ENCODE peak calls at places on chromosomes 4 and X, in six cellular contexts. Y is IMR-90, J is hepatocyte, L is PC-9, E is mesenchymal stem cell, H is PC-3. V is an unnamed sample.

GRCh38 chr4:105198541-105198940 is 51.9 kb downstream of the TET2 start:
- DNase-seq in Y (no peak), J (no peak), L (no peak), E (no peak), H (no peak), V (no peak)

GRCh38 chr4:133152801-133153526 is 3.9 kb downstream of the PCDH10 start:
- DNase-seq in Y (no peak), J (peak), L (no peak), E (peak), H (no peak), V (peak)

GRCh38 chrX:105017641-105018040 is 202.9 kb downstream of the TEX13A start:
- DNase-seq in Y (no peak), J (no peak), L (no peak), E (no peak), H (peak), V (no peak)

GRCh38 chr4:57501715-57502114 is 391.5 kb upstream of the IGFBP7 start:
- DNase-seq in Y (peak), J (peak), L (no peak), E (peak), H (peak), V (peak)

GRCh38 chr4:11622961-11623725 is 194.4 kb upstream of the HS3ST1 start:
- DNase-seq in Y (no peak), J (no peak), L (no peak), E (no peak), H (peak), V (no peak)

GRCh38 chr4:119025916-119026661 is 109.5 kb upstream of the MYOZ2 start:
- DNase-seq in Y (peak), J (peak), L (peak), E (peak), H (peak), V (no peak)

GRCh38 chr4:140568507-140569306 is at the start of gene UCP1:
- DNase-seq in Y (no peak), J (peak), L (no peak), E (peak), H (no peak), V (peak)

GRCh38 chr4:55906323-55906722 is 42.4 kb upstream of the CEP135 start:
- DNase-seq in Y (no peak), J (no peak), L (no peak), E (no peak), H (no peak), V (no peak)

GRCh38 chrX:108541286-108541685 is 101.6 kb downstream of the COL4A5 start:
- DNase-seq in Y (no peak), J (no peak), L (no peak), E (no peak), H (no peak), V (peak)

GRCh38 chrX:49884290-49884862 is 5.1 kb downstream of the USP27X start:
- DNase-seq in Y (peak), J (peak), L (peak), E (peak), H (peak), V (peak)

GRCh38 chr4:185305979-185306442 is 89.7 kb downstream of the LRP2BP start:
- DNase-seq in Y (peak), J (no peak), L (peak), E (peak), H (peak), V (peak)

GRCh38 chr4:178632415-178632814 is 1190.2 kb upstream of the AGA start:
- DNase-seq in Y (no peak), J (no peak), L (no peak), E (peak), H (peak), V (no peak)

GRCh38 chrX:133325422-133325821 is 89.9 kb downstream of the GPC4 start:
- DNase-seq in Y (no peak), J (no peak), L (peak), E (no peak), H (peak), V (no peak)

GRCh38 chr4:82792912-82793649 is 5.5 kb downstream of the SCD5 start:
- DNase-seq in Y (peak), J (no peak), L (no peak), E (no peak), H (no peak), V (no peak)

GRCh38 chr4:147638942-147639341 is 21.7 kb downstream of the TMEM184C start:
- DNase-seq in Y (peak), J (no peak), L (no peak), E (no peak), H (no peak), V (no peak)

GRCh38 chr4:124943145-124943889 is 230.8 kb upstream of the ANKRD50 start:
- DNase-seq in Y (no peak), J (no peak), L (peak), E (no peak), H (peak), V (no peak)

GRCh38 chrX:99752776-99753175 is 657.3 kb downstream of the PCDH19 start:
- DNase-seq in Y (no peak), J (no peak), L (no peak), E (no peak), H (no peak), V (no peak)

GRCh38 chrX:134599173-134599914 is 58.9 kb downstream of the PLAC1 start:
- DNase-seq in Y (peak), J (no peak), L (no peak), E (peak), H (no peak), V (no peak)

GRCh38 chr4:24892778-24893177 is 20.1 kb downstream of the CCDC149 start:
- DNase-seq in Y (no peak), J (no peak), L (no peak), E (no peak), H (no peak), V (peak)

GRCh38 chr4:152983221-152983620 is 47.1 kb downstream of the FHDC1 start:
- DNase-seq in Y (no peak), J (no peak), L (no peak), E (no peak), H (no peak), V (peak)

GRCh38 chr4:176635372-176636261 is 157.1 kb downstream of the VEGFC start:
- DNase-seq in Y (peak), J (peak), L (peak), E (peak), H (peak), V (no peak)

GRCh38 chr4:103786014-103786413 is 66.2 kb upstream of the TACR3 start:
- DNase-seq in Y (no peak), J (peak), L (peak), E (peak), H (peak), V (peak)

GRCh38 chr4:57369446-57369845 is 259.3 kb upstream of the IGFBP7 start:
- DNase-seq in Y (no peak), J (no peak), L (no peak), E (no peak), H (no peak), V (no peak)

GRCh38 chrX:153460826-153461225 is 9.6 kb downstream of the HAUS7 start:
- DNase-seq in Y (peak), J (peak), L (no peak), E (peak), H (peak), V (peak)

GRCh38 chr4:114599231-114600065 is 841 bp downstream of the UGT8 start:
- DNase-seq in Y (no peak), J (peak), L (no peak), E (peak), H (no peak), V (peak)

GRCh38 chrX:115259238-115259875 is 25.5 kb upstream of the LRCH2 start:
- DNase-seq in Y (no peak), J (peak), L (peak), E (peak), H (no peak), V (no peak)

GRCh38 chrX:17697191-17697590 is 40.1 kb upstream of the SCML1 start:
- DNase-seq in Y (peak), J (no peak), L (peak), E (peak), H (peak), V (no peak)

GRCh38 chrX:80578518-80579105 is 158.4 kb downstream of the TENT5D start:
- DNase-seq in Y (peak), J (peak), L (no peak), E (peak), H (peak), V (peak)

GRCh38 chrX:23478056-23478455 is 143.4 kb downstream of the PTCHD1 start:
- DNase-seq in Y (no peak), J (no peak), L (no peak), E (no peak), H (peak), V (no peak)

GRCh38 chr4:168856312-168856711 is 153.7 kb downstream of the CBR4 start:
- DNase-seq in Y (peak), J (no peak), L (no peak), E (peak), H (peak), V (no peak)

GRCh38 chr4:186104114-186104894 is at the start of gene FAM149A:
- DNase-seq in Y (no peak), J (peak), L (no peak), E (no peak), H (no peak), V (peak)

GRCh38 chr4:56745082-56745481 is 64.0 kb upstream of the HOPX start:
- DNase-seq in Y (no peak), J (no peak), L (no peak), E (no peak), H (no peak), V (no peak)

GRCh38 chrX:148540114-148540513 is 39.7 kb downstream of the AFF2 start:
- DNase-seq in Y (no peak), J (no peak), L (no peak), E (no peak), H (no peak), V (no peak)

GRCh38 chrX:152832520-152832919 is 1.7 kb downstream of the NSDHL start:
- DNase-seq in Y (no peak), J (no peak), L (no peak), E (no peak), H (no peak), V (no peak)

GRCh38 chr4:76622717-76623116 is 187.7 kb downstream of the SHROOM3 start:
- DNase-seq in Y (no peak), J (no peak), L (no peak), E (peak), H (peak), V (no peak)
- H3K4me2 ChIP-seq in Y (no peak), J (peak), L (peak), E (no peak), H (peak), V (no peak)

GRCh38 chr4:108416831-108417230 is 203.5 kb upstream of the RPL34 start:
- DNase-seq in Y (no peak), J (no peak), L (no peak), E (no peak), H (no peak), V (no peak)
- H3K4me2 ChIP-seq in Y (no peak), J (no peak), L (no peak), E (no peak), H (no peak), V (no peak)

DNA sequence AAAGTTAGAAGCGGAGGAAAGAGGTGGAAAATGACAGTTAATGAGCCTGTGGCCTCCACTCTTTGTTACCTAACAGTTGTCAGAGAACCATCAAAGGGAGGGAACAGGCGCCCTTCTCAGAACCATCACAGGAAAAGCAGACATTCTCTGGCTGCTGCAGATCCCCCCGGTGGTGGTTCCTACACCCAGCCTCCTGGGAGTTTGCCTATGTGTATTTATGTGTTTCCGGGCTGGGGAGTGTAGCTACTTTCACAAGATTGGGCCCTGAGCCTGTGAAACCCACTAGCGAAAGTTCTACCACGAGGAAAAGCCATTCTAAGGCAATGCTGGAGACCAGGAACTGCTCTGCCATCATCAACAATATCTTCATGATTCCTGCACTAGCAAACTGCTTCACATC is 52.7 kb upstream of the BCOR start:
- DNase-seq in Y (no peak), J (no peak), L (no peak), E (peak), H (peak), V (peak)
- H3K4me2 ChIP-seq in Y (no peak), J (no peak), L (no peak), E (no peak), H (no peak), V (peak)

GRCh38 chr4:7955393-7955792 is 15.7 kb upstream of the AFAP1 start:
- DNase-seq in Y (no peak), J (no peak), L (no peak), E (no peak), H (no peak), V (no peak)

GRCh38 chr4:7950301-7951092 is 10.8 kb upstream of the AFAP1 start:
- DNase-seq in Y (no peak), J (no peak), L (no peak), E (no peak), H (no peak), V (no peak)

GRCh38 chr4:7956306-7957112 is 16.8 kb upstream of the AFAP1 start:
- DNase-seq in Y (peak), J (no peak), L (peak), E (peak), H (peak), V (no peak)

GRCh38 chr4:7949759-7950158 is 10.1 kb upstream of the AFAP1 start:
- DNase-seq in Y (no peak), J (no peak), L (no peak), E (no peak), H (no peak), V (no peak)

GRCh38 chr4:7952615-7953014 is 13.0 kb upstream of the AFAP1 start:
- DNase-seq in Y (no peak), J (no peak), L (no peak), E (no peak), H (no peak), V (no peak)
- H3K4me2 ChIP-seq in Y (no peak), J (no peak), L (no peak), E (no peak), H (no peak), V (no peak)

GRCh38 chr4:5993063-5993745 is 25.0 kb downstream of the C4orf50 start:
- DNase-seq in Y (no peak), J (no peak), L (no peak), E (no peak), H (no peak), V (no peak)
- H3K4me2 ChIP-seq in Y (no peak), J (no peak), L (no peak), E (no peak), H (no peak), V (no peak)

GRCh38 chr4:106868381-106869035 is 167.6 kb downstream of the DKK2 start:
- DNase-seq in Y (no peak), J (no peak), L (no peak), E (peak), H (peak), V (no peak)

GRCh38 chr4:106869551-106869950 is 166.6 kb downstream of the DKK2 start:
- DNase-seq in Y (no peak), J (no peak), L (no peak), E (peak), H (no peak), V (no peak)

DNA sequence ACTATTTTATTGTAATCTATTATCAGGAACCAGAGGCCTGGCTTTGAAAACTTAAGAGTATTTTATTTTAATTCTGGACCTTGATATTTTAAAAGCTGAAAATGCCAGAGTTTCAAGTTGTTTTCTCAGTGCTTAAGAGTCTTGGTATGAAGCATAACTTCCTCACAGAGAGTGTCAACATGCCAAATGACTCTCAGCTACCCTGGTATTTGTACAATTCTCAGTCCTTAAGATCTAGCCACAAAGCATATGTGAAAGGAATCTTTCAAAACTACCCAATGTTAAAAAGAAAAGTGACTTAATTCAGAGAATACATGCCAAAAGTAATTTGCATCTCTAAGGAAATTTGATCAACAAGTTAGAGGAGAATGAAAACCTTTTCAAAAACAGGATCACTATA is 171.9 kb downstream of the DKK2 start:
- DNase-seq in Y (no peak), J (no peak), L (no peak), E (peak), H (no peak), V (no peak)
- H3K4me2 ChIP-seq in Y (no peak), J (no peak), L (no peak), E (no peak), H (no peak), V (no peak)

DNA sequence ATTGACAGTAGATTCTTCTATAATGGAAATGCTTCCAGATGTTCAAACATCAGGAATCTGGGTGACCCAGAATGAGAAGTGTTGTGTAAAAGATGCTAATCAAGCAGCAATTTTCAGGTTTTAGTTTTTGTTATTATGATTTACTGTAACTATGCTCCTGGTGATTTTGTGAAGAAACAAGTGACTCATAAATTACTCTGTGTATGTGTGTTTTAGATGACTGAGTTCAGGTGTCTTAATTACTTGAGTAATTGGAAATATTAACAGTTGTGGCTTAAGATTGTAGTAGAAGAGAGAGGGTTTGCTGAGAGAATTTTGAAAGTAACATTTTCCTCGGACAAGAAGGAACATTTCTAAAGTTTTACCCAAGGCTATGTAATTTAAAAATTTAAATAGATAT is 25.2 kb upstream of the TNIP3 start:
- DNase-seq in Y (no peak), J (no peak), L (no peak), E (no peak), H (no peak), V (no peak)
- H3K4me2 ChIP-seq in Y (no peak), J (no peak), L (no peak), E (no peak), H (no peak), V (no peak)

DNA sequence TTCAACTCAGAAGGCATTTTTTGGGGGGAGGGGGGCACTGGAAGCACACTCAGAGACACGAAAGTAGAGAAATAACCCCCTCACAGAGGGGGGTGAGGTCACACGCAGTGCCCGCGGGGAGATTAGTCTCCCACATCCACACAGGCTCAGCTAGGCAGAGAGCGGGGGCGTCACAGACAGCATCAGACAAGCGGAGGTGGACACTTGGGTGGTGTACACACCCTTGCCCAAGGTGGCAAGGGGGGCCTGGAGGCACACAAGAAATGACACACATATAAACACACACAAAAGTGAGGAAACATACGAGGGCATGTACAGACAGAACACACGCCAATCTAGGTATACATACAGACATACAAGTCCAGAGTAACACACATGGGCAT is 637 bp upstream of the SYN1 start:
- DNase-seq in Y (no peak), J (no peak), L (no peak), E (no peak), H (no peak), V (no peak)
- H3K4me2 ChIP-seq in Y (no peak), J (no peak), L (no peak), E (no peak), H (no peak), V (peak)

DNA sequence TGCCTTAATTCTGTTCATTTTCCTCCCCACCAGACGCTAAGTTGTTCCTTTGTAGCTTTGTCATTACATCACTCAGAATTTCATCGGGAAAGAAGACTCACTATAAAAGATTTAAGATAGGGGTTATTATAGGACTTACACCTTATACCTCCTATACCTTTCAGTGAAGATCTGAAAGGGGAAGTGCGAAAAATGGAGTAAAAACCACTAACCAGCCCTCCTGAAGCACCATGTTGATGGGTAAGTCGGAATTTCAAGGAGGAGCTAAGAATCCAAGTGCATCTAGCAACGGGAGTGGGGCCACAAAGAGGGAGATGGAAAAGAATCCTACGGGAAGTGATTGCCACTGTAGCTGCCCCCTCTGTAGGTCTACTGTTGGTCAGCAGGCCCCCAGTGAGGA is 119.1 kb upstream of the H2AZ1 start:
- DNase-seq in Y (no peak), J (no peak), L (no peak), E (no peak), H (no peak), V (peak)
- H3K4me2 ChIP-seq in Y (no peak), J (no peak), L (no peak), E (no peak), H (no peak), V (no peak)

V was measured in GM23338.